ENCODE peak calls at places on chromosomes 11 and 22, in seven cellular contexts. One of them, this sample, is unnamed.

GRCh38 chr11:36104660-36104992 is 160.8 kb downstream of the LDLRAD3 start:
- DNase-seq in WERI-Rb-1: no peak
- DNase-seq in BE2C: no peak
- DNase-seq in psoas muscle: no peak
- DNase-seq in left ventricle myocardium inferior: no peak
- DNase-seq in cardiac fibroblast: no peak
- DNase-seq in heart left ventricle: no peak
- DNase-seq in this sample: no peak

GRCh38 chr11:23556163-23556750 is 696.0 kb upstream of the CCDC179 start:
- DNase-seq in WERI-Rb-1: no peak
- DNase-seq in left ventricle myocardium inferior: no peak
- DNase-seq in heart left ventricle: no peak
- DNase-seq in cardiac fibroblast: no peak
- DNase-seq in psoas muscle: no peak
- DNase-seq in BE2C: no peak
- DNase-seq in this sample: no peak

GRCh38 chr11:35641206-35641885 is 21.2 kb upstream of the TRIM44 start:
- DNase-seq in BE2C: no peak
- DNase-seq in cardiac fibroblast: no peak
- DNase-seq in left ventricle myocardium inferior: no peak
- DNase-seq in WERI-Rb-1: no peak
- DNase-seq in psoas muscle: no peak
- DNase-seq in heart left ventricle: no peak
- DNase-seq in this sample: no peak

GRCh38 chr11:131146817-131147490 is 223.5 kb upstream of the NTM start:
- DNase-seq in BE2C: no peak
- DNase-seq in WERI-Rb-1: no peak
- DNase-seq in heart left ventricle: no peak
- DNase-seq in left ventricle myocardium inferior: no peak
- DNase-seq in psoas muscle: no peak
- DNase-seq in cardiac fibroblast: no peak
- DNase-seq in this sample: no peak

GRCh38 chr11:45187375-45187774 is 40.9 kb downstream of the PRDM11 start:
- DNase-seq in psoas muscle: no peak
- DNase-seq in heart left ventricle: no peak
- DNase-seq in cardiac fibroblast: no peak
- DNase-seq in left ventricle myocardium inferior: no peak
- DNase-seq in WERI-Rb-1: no peak
- DNase-seq in BE2C: no peak
- DNase-seq in this sample: no peak

GRCh38 chr11:8021920-8022319 is 34.8 kb downstream of the EIF3F start:
- DNase-seq in left ventricle myocardium inferior: no peak
- DNase-seq in WERI-Rb-1: no peak
- DNase-seq in BE2C: no peak
- DNase-seq in heart left ventricle: no peak
- DNase-seq in psoas muscle: no peak
- DNase-seq in cardiac fibroblast: no peak
- DNase-seq in this sample: no peak

GRCh38 chr22:44391026-44391425 is 78.3 kb upstream of the SHISAL1 start:
- DNase-seq in psoas muscle: peak
- DNase-seq in heart left ventricle: peak
- DNase-seq in BE2C: no peak
- DNase-seq in WERI-Rb-1: no peak
- DNase-seq in left ventricle myocardium inferior: no peak
- DNase-seq in cardiac fibroblast: no peak
- DNase-seq in this sample: no peak

GRCh38 chr11:31974737-31975136 is 116.1 kb upstream of the RCN1 start:
- DNase-seq in left ventricle myocardium inferior: no peak
- DNase-seq in cardiac fibroblast: peak
- DNase-seq in WERI-Rb-1: no peak
- DNase-seq in heart left ventricle: no peak
- DNase-seq in psoas muscle: no peak
- DNase-seq in BE2C: no peak
- DNase-seq in this sample: no peak

GRCh38 chr22:18023509-18024275 is 669 bp downstream of the MICAL3 start:
- DNase-seq in cardiac fibroblast: peak
- DNase-seq in WERI-Rb-1: peak
- DNase-seq in left ventricle myocardium inferior: peak
- DNase-seq in heart left ventricle: peak
- DNase-seq in BE2C: peak
- DNase-seq in psoas muscle: peak
- DNase-seq in this sample: peak

GRCh38 chr11:118088531-118088930 is 1.8 kb upstream of the SMIM35 start:
- DNase-seq in psoas muscle: no peak
- DNase-seq in left ventricle myocardium inferior: peak
- DNase-seq in WERI-Rb-1: no peak
- DNase-seq in cardiac fibroblast: no peak
- DNase-seq in BE2C: no peak
- DNase-seq in heart left ventricle: peak
- DNase-seq in this sample: no peak

GRCh38 chr22:47898946-47899345 is 1136.5 kb downstream of the TBC1D22A start:
- DNase-seq in heart left ventricle: no peak
- DNase-seq in psoas muscle: no peak
- DNase-seq in left ventricle myocardium inferior: no peak
- DNase-seq in WERI-Rb-1: no peak
- DNase-seq in cardiac fibroblast: no peak
- DNase-seq in BE2C: no peak
- DNase-seq in this sample: no peak

GRCh38 chr22:24450600-24450999 is 23.2 kb downstream of the ADORA2A start:
- DNase-seq in heart left ventricle: no peak
- DNase-seq in cardiac fibroblast: no peak
- DNase-seq in left ventricle myocardium inferior: peak
- DNase-seq in WERI-Rb-1: peak
- DNase-seq in psoas muscle: no peak
- DNase-seq in BE2C: peak
- DNase-seq in this sample: no peak

GRCh38 chr11:70394211-70394950 is 3.9 kb upstream of the CTTN start:
- DNase-seq in BE2C: no peak
- DNase-seq in psoas muscle: no peak
- DNase-seq in left ventricle myocardium inferior: no peak
- DNase-seq in cardiac fibroblast: no peak
- DNase-seq in WERI-Rb-1: no peak
- DNase-seq in heart left ventricle: no peak
- DNase-seq in this sample: no peak

GRCh38 chr11:27720277-27720830 is 20.1 kb upstream of the BDNF start:
- DNase-seq in left ventricle myocardium inferior: no peak
- DNase-seq in WERI-Rb-1: peak
- DNase-seq in cardiac fibroblast: peak
- DNase-seq in heart left ventricle: no peak
- DNase-seq in psoas muscle: no peak
- DNase-seq in BE2C: no peak
- DNase-seq in this sample: peak

GRCh38 chr11:119094816-119095065 is 6.9 kb downstream of the DPAGT1 start:
- DNase-seq in psoas muscle: peak
- DNase-seq in cardiac fibroblast: peak
- DNase-seq in BE2C: peak
- DNase-seq in left ventricle myocardium inferior: peak
- DNase-seq in WERI-Rb-1: no peak
- DNase-seq in heart left ventricle: peak
- DNase-seq in this sample: no peak

GRCh38 chr11:16111690-16112089 is 244.7 kb downstream of the SOX6 start:
- DNase-seq in cardiac fibroblast: no peak
- DNase-seq in BE2C: no peak
- DNase-seq in WERI-Rb-1: no peak
- DNase-seq in psoas muscle: no peak
- DNase-seq in left ventricle myocardium inferior: no peak
- DNase-seq in heart left ventricle: no peak
- DNase-seq in this sample: no peak

GRCh38 chr11:7749456-7749855 is 43.2 kb upstream of the OVCH2 start:
- DNase-seq in WERI-Rb-1: no peak
- DNase-seq in heart left ventricle: no peak
- DNase-seq in cardiac fibroblast: peak
- DNase-seq in BE2C: no peak
- DNase-seq in psoas muscle: no peak
- DNase-seq in left ventricle myocardium inferior: no peak
- DNase-seq in this sample: no peak

GRCh38 chr11:57798905-57799559 is 37.4 kb downstream of the CTNND1 start:
- DNase-seq in psoas muscle: no peak
- DNase-seq in BE2C: peak
- DNase-seq in left ventricle myocardium inferior: no peak
- DNase-seq in WERI-Rb-1: no peak
- DNase-seq in cardiac fibroblast: peak
- DNase-seq in heart left ventricle: peak
- DNase-seq in this sample: no peak

GRCh38 chr11:36347384-36347906 is 51.4 kb downstream of the PRR5L start:
- DNase-seq in WERI-Rb-1: no peak
- DNase-seq in heart left ventricle: no peak
- DNase-seq in left ventricle myocardium inferior: no peak
- DNase-seq in psoas muscle: no peak
- DNase-seq in BE2C: no peak
- DNase-seq in cardiac fibroblast: no peak
- DNase-seq in this sample: no peak

GRCh38 chr22:20532256-20532993 is 25.0 kb downstream of the MED15 start:
- DNase-seq in left ventricle myocardium inferior: no peak
- DNase-seq in BE2C: no peak
- DNase-seq in heart left ventricle: peak
- DNase-seq in WERI-Rb-1: no peak
- DNase-seq in cardiac fibroblast: peak
- DNase-seq in psoas muscle: no peak
- DNase-seq in this sample: no peak

GRCh38 chr11:50187220-50187619 is 154.5 kb downstream of the OR4C45 start:
- DNase-seq in heart left ventricle: no peak
- DNase-seq in BE2C: no peak
- DNase-seq in psoas muscle: no peak
- DNase-seq in left ventricle myocardium inferior: no peak
- DNase-seq in WERI-Rb-1: no peak
- DNase-seq in cardiac fibroblast: peak
- DNase-seq in this sample: no peak

GRCh38 chr11:111942826-111943225 is 5.7 kb downstream of the DIXDC1 start:
- DNase-seq in psoas muscle: no peak
- DNase-seq in heart left ventricle: no peak
- DNase-seq in BE2C: no peak
- DNase-seq in cardiac fibroblast: peak
- DNase-seq in left ventricle myocardium inferior: no peak
- DNase-seq in WERI-Rb-1: no peak
- DNase-seq in this sample: no peak

GRCh38 chr11:87256694-87257340 is 219.1 kb downstream of the TMEM135 start:
- DNase-seq in cardiac fibroblast: no peak
- DNase-seq in left ventricle myocardium inferior: no peak
- DNase-seq in heart left ventricle: no peak
- DNase-seq in BE2C: no peak
- DNase-seq in WERI-Rb-1: no peak
- DNase-seq in psoas muscle: no peak
- DNase-seq in this sample: no peak

GRCh38 chr22:48445113-48445827 is 1382.4 kb downstream of the BRD1 start:
- DNase-seq in WERI-Rb-1: no peak
- DNase-seq in left ventricle myocardium inferior: no peak
- DNase-seq in BE2C: no peak
- DNase-seq in heart left ventricle: peak
- DNase-seq in cardiac fibroblast: no peak
- DNase-seq in psoas muscle: no peak
- DNase-seq in this sample: no peak

GRCh38 chr11:31045335-31045734 is 324.2 kb downstream of the DCDC1 start:
- DNase-seq in WERI-Rb-1: no peak
- DNase-seq in cardiac fibroblast: peak
- DNase-seq in heart left ventricle: no peak
- DNase-seq in BE2C: no peak
- DNase-seq in left ventricle myocardium inferior: no peak
- DNase-seq in psoas muscle: no peak
- DNase-seq in this sample: no peak

GRCh38 chr11:64934765-64935633 is 694 bp downstream of the GPHA2 start:
- DNase-seq in BE2C: no peak
- DNase-seq in psoas muscle: no peak
- DNase-seq in heart left ventricle: no peak
- DNase-seq in left ventricle myocardium inferior: no peak
- DNase-seq in WERI-Rb-1: peak
- DNase-seq in cardiac fibroblast: no peak
- DNase-seq in this sample: no peak

GRCh38 chr22:19291580-19292261 is at the start of gene CLTCL1:
- DNase-seq in WERI-Rb-1: peak
- DNase-seq in BE2C: peak
- DNase-seq in heart left ventricle: peak
- DNase-seq in cardiac fibroblast: peak
- DNase-seq in psoas muscle: peak
- DNase-seq in left ventricle myocardium inferior: peak
- DNase-seq in this sample: peak

GRCh38 chr11:66285250-66285947 is 3.5 kb downstream of the YIF1A start:
- DNase-seq in psoas muscle: no peak
- DNase-seq in WERI-Rb-1: no peak
- DNase-seq in left ventricle myocardium inferior: no peak
- DNase-seq in heart left ventricle: no peak
- DNase-seq in cardiac fibroblast: no peak
- DNase-seq in BE2C: no peak
- DNase-seq in this sample: no peak

GRCh38 chr11:8763070-8763469 is 80.5 kb downstream of the RPL27A start:
- DNase-seq in cardiac fibroblast: no peak
- DNase-seq in WERI-Rb-1: no peak
- DNase-seq in psoas muscle: no peak
- DNase-seq in left ventricle myocardium inferior: no peak
- DNase-seq in heart left ventricle: no peak
- DNase-seq in BE2C: no peak
- DNase-seq in this sample: no peak

GRCh38 chr11:122746050-122746478 is 90.5 kb downstream of the UBASH3B start:
- DNase-seq in left ventricle myocardium inferior: no peak
- DNase-seq in BE2C: no peak
- DNase-seq in WERI-Rb-1: no peak
- DNase-seq in cardiac fibroblast: no peak
- DNase-seq in psoas muscle: no peak
- DNase-seq in heart left ventricle: no peak
- DNase-seq in this sample: no peak

GRCh38 chr22:30947163-30947820 is 21.3 kb downstream of the MORC2 start:
- DNase-seq in heart left ventricle: no peak
- DNase-seq in BE2C: no peak
- DNase-seq in left ventricle myocardium inferior: peak
- DNase-seq in WERI-Rb-1: no peak
- DNase-seq in cardiac fibroblast: no peak
- DNase-seq in psoas muscle: no peak
- DNase-seq in this sample: peak
- TF ChIP-seq CTCF in heart left ventricle: no peak
- TF ChIP-seq CTCF in BE2C: no peak
- TF ChIP-seq CTCF in left ventricle myocardium inferior: no peak
- TF ChIP-seq CTCF in WERI-Rb-1: no peak
- TF ChIP-seq CTCF in cardiac fibroblast: peak
- TF ChIP-seq CTCF in psoas muscle: no peak
- TF ChIP-seq CTCF in this sample: no peak

GRCh38 chr11:88801484-88802123 is 264.2 kb downstream of the GRM5 start:
- DNase-seq in left ventricle myocardium inferior: no peak
- DNase-seq in cardiac fibroblast: no peak
- DNase-seq in psoas muscle: no peak
- DNase-seq in BE2C: no peak
- DNase-seq in WERI-Rb-1: no peak
- DNase-seq in heart left ventricle: no peak
- DNase-seq in this sample: no peak
- TF ChIP-seq CTCF in left ventricle myocardium inferior: no peak
- TF ChIP-seq CTCF in cardiac fibroblast: no peak
- TF ChIP-seq CTCF in psoas muscle: no peak
- TF ChIP-seq CTCF in BE2C: no peak
- TF ChIP-seq CTCF in WERI-Rb-1: no peak
- TF ChIP-seq CTCF in heart left ventricle: no peak
- TF ChIP-seq CTCF in this sample: no peak

GRCh38 chr11:13183094-13183825 is 94.3 kb upstream of the BMAL1 start:
- DNase-seq in cardiac fibroblast: peak
- DNase-seq in psoas muscle: no peak
- DNase-seq in BE2C: no peak
- DNase-seq in WERI-Rb-1: no peak
- DNase-seq in left ventricle myocardium inferior: no peak
- DNase-seq in heart left ventricle: no peak
- DNase-seq in this sample: no peak
- TF ChIP-seq CTCF in cardiac fibroblast: peak
- TF ChIP-seq CTCF in psoas muscle: peak
- TF ChIP-seq CTCF in BE2C: peak
- TF ChIP-seq CTCF in WERI-Rb-1: peak
- TF ChIP-seq CTCF in left ventricle myocardium inferior: peak
- TF ChIP-seq CTCF in heart left ventricle: peak
- TF ChIP-seq CTCF in this sample: peak

GRCh38 chr11:44037658-44037998 is 10.2 kb upstream of the ACCSL start:
- DNase-seq in left ventricle myocardium inferior: no peak
- DNase-seq in cardiac fibroblast: no peak
- DNase-seq in heart left ventricle: no peak
- DNase-seq in psoas muscle: no peak
- DNase-seq in WERI-Rb-1: no peak
- DNase-seq in BE2C: no peak
- DNase-seq in this sample: no peak
- TF ChIP-seq CTCF in left ventricle myocardium inferior: no peak
- TF ChIP-seq CTCF in cardiac fibroblast: no peak
- TF ChIP-seq CTCF in heart left ventricle: no peak
- TF ChIP-seq CTCF in psoas muscle: no peak
- TF ChIP-seq CTCF in WERI-Rb-1: no peak
- TF ChIP-seq CTCF in BE2C: no peak
- TF ChIP-seq CTCF in this sample: no peak